ENCODE peak calls at places on chromosomes 2 and 18, in five cellular contexts. G is fibroblast of lung; K is CD8-positive, alpha-beta T cell; Z is SJSA1; I is SK-N-SH. N is an unnamed sample.

GRCh38 chr2:216474925-216475670 is 23.5 kb upstream of the RPL37A start:
- DNase-seq in K (no peak), G (no peak), Z (no peak), I (no peak), N (no peak)

GRCh38 chr2:204753841-204754240 is 208.6 kb downstream of the PARD3B start:
- DNase-seq in G (no peak), Z (no peak), K (no peak), I (no peak), N (no peak)

GRCh38 chr18:35467624-35468016 is 30.1 kb downstream of the INO80C start:
- DNase-seq in G (no peak), I (no peak), K (no peak), Z (no peak), N (no peak)

GRCh38 chr2:202344178-202344577 is 31.9 kb upstream of the BMPR2 start:
- DNase-seq in Z (no peak), G (peak; percentile 16), I (no peak), K (no peak), N (peak; percentile 67)

GRCh38 chr2:22855081-22855480 is 529.9 kb upstream of the KLHL29 start:
- DNase-seq in I (no peak), G (no peak), Z (no peak), K (no peak), N (no peak)

GRCh38 chr2:50840346-50841124 is 191.4 kb downstream of the NRXN1 start:
- DNase-seq in I (no peak), Z (no peak), G (no peak), K (no peak), N (peak; percentile 77)

GRCh38 chr18:48862116-48862515 is 88.6 kb downstream of the SMAD7 start:
- DNase-seq in K (no peak), Z (no peak), I (no peak), G (no peak), N (no peak)

GRCh38 chr2:85132834-85133637 is at the start of gene TCF7L1:
- DNase-seq in K (no peak), I (peak; percentile 93), G (peak; percentile 91), Z (peak; percentile 83), N (peak; percentile 83)

GRCh38 chr2:29072251-29072650 is 2.1 kb downstream of the PCARE start:
- DNase-seq in Z (no peak), I (no peak), K (no peak), G (no peak), N (no peak)

GRCh38 chr2:151782378-151783132 is 45.7 kb downstream of the ARL5A start:
- DNase-seq in G (no peak), Z (no peak), I (no peak), K (no peak), N (no peak)

GRCh38 chr2:120596990-120597594 is 138.6 kb upstream of the GLI2 start:
- DNase-seq in K (no peak), I (no peak), Z (no peak), G (peak; percentile 50), N (no peak)

GRCh38 chr2:37925063-37925897 is at the start of gene RMDN2:
- DNase-seq in G (peak; percentile 94), Z (peak; percentile 96), K (peak; percentile 69), I (peak; percentile 99), N (peak; percentile 49)

DNA sequence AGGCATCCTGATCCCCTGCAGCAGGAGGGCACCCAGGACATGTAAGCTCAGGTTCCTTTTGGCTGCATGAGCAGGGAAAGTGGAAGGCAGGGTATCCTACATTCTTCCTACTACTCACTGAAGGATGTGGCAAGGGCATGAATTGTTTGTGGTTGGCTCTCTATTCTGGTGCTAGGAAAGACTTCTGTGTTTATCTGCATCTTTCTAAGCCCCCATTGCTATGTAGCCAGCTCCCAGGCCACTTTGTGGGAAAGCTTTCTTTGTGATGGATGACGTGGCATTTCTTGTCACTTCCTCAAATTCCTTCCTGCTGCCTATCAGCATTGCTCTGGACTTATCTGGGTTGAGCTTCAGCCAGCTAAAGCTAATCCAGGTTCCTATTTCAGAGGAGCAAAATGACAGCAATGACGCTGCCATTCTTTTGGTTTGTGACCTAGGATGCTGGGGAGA is 46.2 kb downstream of the MEIS1 start:
- DNase-seq in K (no peak), G (peak; percentile 93), I (no peak), Z (peak; percentile 73), N (peak; percentile 20)
- H3K4me1 ChIP-seq in K (no peaks in the 10 kb centered on the region), G (peaks cover 15% of the 10 kb centered on the region), I (peaks cover 3% of the 10 kb centered on the region), Z (peaks cover 7% of the 10 kb centered on the region), N (peaks cover 4% of the 10 kb centered on the region)

DNA sequence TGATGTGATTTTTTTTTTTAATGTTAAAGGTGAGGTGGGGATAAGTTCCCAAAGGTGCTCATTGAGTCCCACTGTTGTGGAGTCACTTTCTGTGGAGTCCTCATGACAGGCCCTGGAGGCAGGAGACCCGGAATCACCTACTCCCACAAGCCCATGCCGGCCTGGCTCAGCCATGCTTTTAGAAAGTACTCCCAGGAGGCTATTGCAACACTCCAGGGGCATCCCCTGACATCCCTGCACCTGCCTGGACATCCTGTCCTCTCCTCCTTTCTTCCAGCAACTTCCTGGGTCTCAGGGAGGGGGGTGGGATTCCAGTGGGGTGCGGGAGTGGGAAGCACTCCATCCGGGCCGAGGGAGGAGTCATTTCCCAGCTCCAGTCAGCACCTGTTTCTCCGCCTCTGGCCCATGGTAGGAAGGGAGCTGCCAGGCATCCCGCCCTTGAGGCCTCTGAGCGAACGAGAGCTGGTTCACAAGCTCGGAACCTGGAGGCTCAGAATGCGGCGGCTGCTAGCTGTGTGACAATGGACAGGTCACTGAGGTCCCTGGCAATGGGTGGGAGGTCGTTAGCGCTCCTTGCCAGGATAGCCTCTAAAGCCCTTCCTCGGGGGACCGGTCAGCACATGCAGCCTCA is 163.9 kb upstream of the ID2 start:
- DNase-seq in I (no peak), G (no peak), Z (no peak), K (no peak), N (no peak)
- H3K27ac ChIP-seq in I (no peak overlapping the region), G (no peak overlapping the region), Z (no peak overlapping the region), K (no peak overlapping the region), N (no peak overlapping the region)

DNA sequence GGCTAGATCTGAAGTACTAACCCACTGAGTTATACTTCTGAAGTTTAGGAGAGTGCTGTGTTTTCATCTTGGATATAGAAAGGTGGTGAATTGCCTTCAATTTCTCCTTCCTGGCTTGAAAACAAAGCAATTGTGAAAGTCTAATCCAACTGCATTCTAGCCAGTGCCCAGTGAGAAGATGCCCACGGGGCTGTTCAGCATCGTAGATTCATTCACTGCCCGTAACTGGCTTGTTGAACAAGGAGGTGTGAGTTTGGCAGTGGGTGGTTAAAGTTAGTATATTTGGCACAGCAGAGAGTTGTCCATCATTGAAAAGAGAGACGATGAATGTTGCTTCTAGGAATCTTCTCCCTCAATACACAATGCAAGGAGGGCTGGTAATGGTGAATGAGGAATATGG is 82.3 kb upstream of the RND3 start:
- DNase-seq in I (no peak), K (no peak), G (no peak), Z (no peak), N (no peak)
- H3K4me1 ChIP-seq in I (peaks cover 2% of the 10 kb centered on the region), K (no peaks in the 10 kb centered on the region), G (peaks cover 19% of the 10 kb centered on the region), Z (peaks cover 61% of the 10 kb centered on the region), N (peaks cover 37% of the 10 kb centered on the region)

DNA sequence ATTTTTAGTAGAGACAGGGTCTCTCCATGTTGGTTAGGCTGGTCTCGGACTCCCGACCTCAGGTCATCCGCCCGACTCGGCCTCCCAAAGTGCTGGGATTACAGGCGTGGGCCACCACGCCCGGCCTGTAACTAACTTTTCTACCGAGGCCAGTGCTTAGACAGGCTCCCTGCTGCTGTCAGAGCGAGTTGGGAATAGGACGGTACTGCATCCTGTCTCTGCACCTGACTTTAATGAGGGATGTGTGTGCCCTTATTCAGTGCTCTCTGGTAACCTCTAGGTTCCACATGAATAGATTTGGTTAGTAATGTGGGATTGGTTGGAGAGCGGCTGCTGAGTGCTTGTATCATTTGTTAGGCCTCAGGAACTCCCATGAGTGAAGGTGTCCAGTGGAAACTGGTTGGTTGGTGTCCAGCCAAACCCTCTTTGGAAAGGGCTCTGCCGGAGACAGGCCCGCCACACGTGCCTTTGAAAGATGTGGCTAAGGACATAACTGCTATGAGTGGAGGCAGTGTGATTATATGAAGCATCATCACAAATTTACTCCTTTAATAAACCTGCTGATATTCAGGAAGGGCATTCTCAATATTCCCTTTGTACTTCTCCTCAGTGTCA is 36.6 kb downstream of the MYOM1 start:
- DNase-seq in K (no peak), Z (no peak), G (no peak), I (no peak), N (no peak)
- H3K27ac ChIP-seq in K (no peak overlapping the region), Z (no peak overlapping the region), G (no peak overlapping the region), I (no peak overlapping the region), N (no peak overlapping the region)

GRCh38 chr2:105732096-105732495 is 12.6 kb upstream of the NCK2 start:
- DNase-seq in I (no peak), G (peak; percentile 70), K (no peak), Z (no peak), N (peak; percentile 80)
- H3K4me1 ChIP-seq in I (no peaks in the 10 kb centered on the region), G (peaks cover 2% of the 10 kb centered on the region), K (peaks cover 16% of the 10 kb centered on the region), Z (peaks cover 16% of the 10 kb centered on the region), N (peaks cover 35% of the 10 kb centered on the region)

GRCh38 chr2:230899287-230899686 is 25.8 kb downstream of the GPR55 start:
- DNase-seq in K (no peak), Z (no peak), G (no peak), I (peak; percentile 44), N (no peak)
- H3K27ac ChIP-seq in K (no peak overlapping the region), Z (no peak overlapping the region), G (no peak overlapping the region), I (no peak overlapping the region), N (no peak overlapping the region)

N was measured in foreskin keratinocyte.